ENCODE peak calls at places on chromosomes 16 and 17, in five cellular contexts. One of them, this sample, is unnamed.

GRCh38 chr16:53732296-53732929 is 28.5 kb downstream of the FTO start:
- DNase-seq in IMR-90: peak
- DNase-seq in Panc1: no peak
- DNase-seq in sciatic nerve: no peak
- DNase-seq in MM.1S: no peak
- DNase-seq in this sample: no peak

GRCh38 chr17:67944035-67944434 is 52.2 kb downstream of the C17orf58 start:
- DNase-seq in MM.1S: no peak
- DNase-seq in sciatic nerve: no peak
- DNase-seq in IMR-90: no peak
- DNase-seq in Panc1: no peak
- DNase-seq in this sample: no peak

GRCh38 chr16:64152010-64152767 is 969.7 kb downstream of the CDH11 start:
- DNase-seq in Panc1: no peak
- DNase-seq in MM.1S: no peak
- DNase-seq in IMR-90: no peak
- DNase-seq in sciatic nerve: no peak
- DNase-seq in this sample: no peak

GRCh38 chr17:48718781-48719641 is 3.3 kb downstream of the PRAC1 start:
- DNase-seq in MM.1S: no peak
- DNase-seq in Panc1: no peak
- DNase-seq in IMR-90: no peak
- DNase-seq in sciatic nerve: no peak
- DNase-seq in this sample: no peak

GRCh38 chr16:2121853-2122252 is 13.8 kb downstream of the PKD1 start:
- DNase-seq in sciatic nerve: no peak
- DNase-seq in Panc1: no peak
- DNase-seq in IMR-90: no peak
- DNase-seq in MM.1S: no peak
- DNase-seq in this sample: no peak

GRCh38 chr17:81165246-81166032 is at the start of gene PVALEF:
- DNase-seq in MM.1S: no peak
- DNase-seq in sciatic nerve: no peak
- DNase-seq in Panc1: no peak
- DNase-seq in IMR-90: no peak
- DNase-seq in this sample: no peak

GRCh38 chr17:38908676-38909181 is 16.7 kb upstream of the LASP1NB start:
- DNase-seq in IMR-90: no peak
- DNase-seq in MM.1S: no peak
- DNase-seq in Panc1: no peak
- DNase-seq in sciatic nerve: peak
- DNase-seq in this sample: no peak

GRCh38 chr16:57390635-57391307 is 13.8 kb upstream of the CCL17 start:
- DNase-seq in Panc1: no peak
- DNase-seq in MM.1S: no peak
- DNase-seq in IMR-90: no peak
- DNase-seq in sciatic nerve: no peak
- DNase-seq in this sample: no peak

GRCh38 chr16:19396555-19397011 is 21.1 kb upstream of the TMC5 start:
- DNase-seq in IMR-90: no peak
- DNase-seq in MM.1S: no peak
- DNase-seq in sciatic nerve: no peak
- DNase-seq in Panc1: no peak
- DNase-seq in this sample: no peak

GRCh38 chr16:8958344-8958808 is 5.3 kb downstream of the USP7 start:
- DNase-seq in sciatic nerve: no peak
- DNase-seq in MM.1S: no peak
- DNase-seq in Panc1: no peak
- DNase-seq in IMR-90: peak
- DNase-seq in this sample: no peak

GRCh38 chr17:62876063-62876462 is 67.9 kb upstream of the MARCHF10 start:
- DNase-seq in sciatic nerve: no peak
- DNase-seq in IMR-90: peak
- DNase-seq in MM.1S: no peak
- DNase-seq in Panc1: no peak
- DNase-seq in this sample: no peak

GRCh38 chr17:78474631-78475146 is 96.2 kb downstream of the PGS1 start:
- DNase-seq in IMR-90: no peak
- DNase-seq in sciatic nerve: no peak
- DNase-seq in MM.1S: peak
- DNase-seq in Panc1: no peak
- DNase-seq in this sample: no peak

GRCh38 chr17:72351884-72352346 is 231.1 kb downstream of the SOX9 start:
- DNase-seq in Panc1: no peak
- DNase-seq in IMR-90: no peak
- DNase-seq in sciatic nerve: no peak
- DNase-seq in MM.1S: no peak
- DNase-seq in this sample: no peak

This sample was measured in keratinocyte.